ENCODE peak calls at places on chromosome 7, in four cellular contexts. K is left ventricle myocardium inferior; T is stomach; H is CD4-positive, CD25-positive, alpha-beta regulatory T cell. I is an unnamed sample.

GRCh38 chr7:99352247-99352646 is 22.3 kb upstream of the ARPC1B start:
- DNase-seq in K (no peak), T (no peak), H (no peak), I (no peak)

GRCh38 chr7:2510909-2511768 is 8.4 kb upstream of the LFNG start:
- DNase-seq in K (no peak), T (peak; percentile 69), H (peak; percentile 79), I (no peak)

GRCh38 chr7:12571691-12572090 is 1.2 kb downstream of the SCIN start:
- DNase-seq in K (no peak), T (no peak), H (no peak), I (no peak)

GRCh38 chr7:2655870-2656614 is 24.3 kb downstream of the TTYH3 start:
- DNase-seq in K (no peak), T (no peak), H (no peak), I (no peak)

GRCh38 chr7:155470686-155471638 is 13.0 kb downstream of the EN2 start:
- DNase-seq in K (no peak), T (no peak), H (no peak), I (no peak)

GRCh38 chr7:156480671-156481070 is 159.9 kb upstream of the RNF32 start:
- DNase-seq in K (no peak), T (no peak), H (no peak), I (no peak)

GRCh38 chr7:3154881-3155494 is 111.3 kb upstream of the CARD11 start:
- DNase-seq in K (no peak), T (peak; percentile 45), H (peak; percentile 69), I (no peak)

GRCh38 chr7:141276031-141276430 is 202.2 kb downstream of the TMEM178B start:
- DNase-seq in K (no peak), T (no peak), H (no peak), I (peak; percentile 5)

GRCh38 chr7:2093214-2093840 is 139.4 kb downstream of the MAD1L1 start:
- DNase-seq in K (no peak), T (no peak), H (no peak), I (no peak)

GRCh38 chr7:76310102-76310957 is 7.9 kb downstream of the HSPB1 start:
- DNase-seq in K (no peak), T (no peak), H (no peak), I (no peak)

GRCh38 chr7:78296689-78297371 is 498.3 kb downstream of the PHTF2 start:
- DNase-seq in K (no peak), T (peak; percentile 37), H (no peak), I (no peak)

DNA sequence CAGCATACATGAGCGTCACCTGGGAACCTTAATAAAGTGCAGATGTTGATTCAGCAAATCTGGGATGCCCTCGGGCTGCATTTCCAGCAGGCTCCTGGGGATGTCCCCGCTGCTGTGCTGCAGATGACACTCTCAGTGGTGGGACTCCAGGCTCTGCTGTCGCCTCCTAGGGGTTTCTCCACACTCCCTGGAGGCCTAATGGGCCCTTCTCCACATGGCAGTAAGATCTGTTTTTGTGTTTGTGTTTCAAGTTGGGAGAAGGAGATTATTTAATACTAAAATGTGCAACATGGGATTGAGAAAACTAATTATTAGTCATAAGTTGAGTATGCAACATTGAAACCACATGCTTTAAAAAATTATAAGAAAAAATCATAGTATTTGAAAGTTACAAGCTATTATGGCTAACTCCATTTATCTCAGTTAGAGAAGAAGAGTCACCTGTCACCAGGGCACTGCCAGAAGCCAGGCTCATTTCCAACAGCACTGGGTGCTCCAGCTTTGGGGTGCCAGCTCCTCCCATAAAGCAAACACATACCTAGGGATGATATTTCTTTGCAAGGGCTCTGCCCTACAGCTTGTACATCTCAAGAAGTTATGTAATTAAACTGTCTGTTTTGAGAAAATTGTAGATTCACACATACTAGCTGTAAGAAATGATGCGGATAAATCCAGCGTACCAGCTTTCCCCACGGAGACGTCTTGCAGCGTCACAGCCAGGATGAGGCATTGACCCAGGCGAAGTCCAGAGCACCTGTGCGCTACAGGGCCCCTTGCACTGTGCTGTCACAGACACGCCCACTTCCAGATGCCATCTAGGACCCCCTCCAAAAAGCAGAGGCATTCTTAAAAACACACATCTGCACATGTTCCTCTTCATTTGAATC is 106.4 kb downstream of the EGFR start:
- DNase-seq in K (no peak), T (no peak), H (no peak), I (no peak)
- H3K27ac ChIP-seq in K (peak overlapping the region; percentile 81), T (no peak overlapping the region), H (no peak overlapping the region), I (peak overlapping the region; percentile 55)

GRCh38 chr7:106420741-106421140 is 136.0 kb upstream of the NAMPT start:
- DNase-seq in K (no peak), T (no peak), H (no peak), I (no peak)
- H3K27ac ChIP-seq in K (peak overlapping the region; percentile 69), T (peak overlapping the region; percentile 65), H (no peak overlapping the region), I (no peak overlapping the region)

GRCh38 chr7:28112467-28112866 is 68.1 kb downstream of the JAZF1 start:
- DNase-seq in K (no peak), T (no peak), H (no peak), I (no peak)
- H3K27ac ChIP-seq in K (no peak overlapping the region), T (no peak overlapping the region), H (no peak overlapping the region), I (no peak overlapping the region)

DNA sequence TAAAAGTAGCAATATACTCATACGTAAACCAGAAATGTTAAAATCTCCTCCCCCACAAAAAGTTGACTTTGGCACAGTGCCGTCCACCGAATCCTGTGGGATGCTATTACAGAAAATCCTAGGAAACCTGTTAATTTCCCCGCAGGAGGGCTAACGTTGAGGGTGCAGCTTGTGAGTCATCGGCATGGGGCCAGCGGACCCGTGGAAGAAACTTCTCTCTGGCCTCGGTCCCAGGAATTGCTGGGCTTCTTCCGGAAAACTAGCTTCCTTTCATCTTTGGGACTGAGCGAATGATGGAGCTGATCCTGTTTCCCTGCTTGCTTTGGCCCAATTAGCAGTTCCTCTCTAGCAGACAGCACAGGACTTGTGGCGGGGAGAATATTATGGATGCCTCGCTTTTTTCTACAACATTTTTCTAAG is 13.4 kb downstream of the CRYGN start:
- DNase-seq in K (peak; percentile 63), T (peak; percentile 46), H (no peak), I (no peak)
- H3K27ac ChIP-seq in K (peak overlapping the region; percentile 31), T (peak overlapping the region; percentile 69), H (no peak overlapping the region), I (no peak overlapping the region)

GRCh38 chr7:131218727-131219128 is 108.9 kb upstream of the MKLN1 start:
- DNase-seq in K (no peak), T (no peak), H (no peak), I (no peak)
- H3K27ac ChIP-seq in K (peak overlapping the region; percentile 72), T (peak overlapping the region; percentile 4), H (no peak overlapping the region), I (peak overlapping the region; percentile 77)

GRCh38 chr7:120138497-120138896 is 134.5 kb upstream of the KCND2 start:
- DNase-seq in K (no peak), T (no peak), H (no peak), I (no peak)
- H3K27ac ChIP-seq in K (no peak overlapping the region), T (no peak overlapping the region), H (no peak overlapping the region), I (no peak overlapping the region)

GRCh38 chr7:129864042-129864441 is 88.7 kb downstream of the UBE2H start:
- DNase-seq in K (no peak), T (peak; percentile 54), H (no peak), I (no peak)
- H3K27ac ChIP-seq in K (peak overlapping the region; percentile 88), T (peak overlapping the region; percentile 69), H (no peak overlapping the region), I (no peak overlapping the region)

GRCh38 chr7:7207876-7208275 is 25.5 kb downstream of the C1GALT1 start:
- DNase-seq in K (no peak), T (no peak), H (no peak), I (no peak)

GRCh38 chr7:7209412-7210050 is 27.2 kb downstream of the C1GALT1 start:
- DNase-seq in K (no peak), T (no peak), H (no peak), I (no peak)

GRCh38 chr7:7210475-7211237 is 28.3 kb downstream of the C1GALT1 start:
- DNase-seq in K (no peak), T (no peak), H (no peak), I (no peak)

GRCh38 chr7:7212612-7213011 is 30.3 kb downstream of the C1GALT1 start:
- DNase-seq in K (no peak), T (no peak), H (no peak), I (no peak)

DNA sequence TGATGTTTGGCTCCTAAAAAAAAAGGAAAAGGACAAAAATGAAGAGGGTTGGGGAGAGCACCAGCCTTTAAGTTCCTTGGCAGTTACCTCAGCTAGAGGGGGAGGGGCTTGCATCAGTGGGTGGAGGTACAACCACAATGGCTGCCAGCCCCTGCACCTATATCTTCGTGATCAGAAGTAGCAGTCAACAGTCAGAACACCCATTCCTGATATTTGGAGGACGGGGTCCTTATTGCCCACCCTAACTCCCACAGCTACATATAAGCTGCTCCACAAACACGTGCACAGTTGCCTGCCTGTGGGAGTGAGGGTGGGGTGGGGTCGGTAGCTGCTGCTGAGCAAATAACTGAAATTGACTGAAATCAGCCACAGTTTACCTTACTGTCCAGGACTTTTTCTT is 26.2 kb downstream of the C1GALT1 start:
- DNase-seq in K (no peak), T (no peak), H (no peak), I (no peak)
- H3K27ac ChIP-seq in K (no peak overlapping the region), T (no peak overlapping the region), H (no peak overlapping the region), I (no peak overlapping the region)

GRCh38 chr7:134908289-134908688 is 78.0 kb upstream of the AGBL3 start:
- DNase-seq in K (no peak), T (no peak), H (no peak), I (no peak)

GRCh38 chr7:134907000-134907399 is 79.3 kb upstream of the AGBL3 start:
- DNase-seq in K (no peak), T (no peak), H (no peak), I (no peak)

GRCh38 chr7:134907639-134908038 is 78.7 kb upstream of the AGBL3 start:
- DNase-seq in K (no peak), T (no peak), H (no peak), I (no peak)

GRCh38 chr7:134903073-134903790 is 83.1 kb upstream of the AGBL3 start:
- DNase-seq in K (no peak), T (no peak), H (no peak), I (no peak)

GRCh38 chr7:134905375-134905774 is 80.9 kb upstream of the AGBL3 start:
- DNase-seq in K (peak; percentile 31), T (peak; percentile 29), H (no peak), I (no peak)
- H3K27ac ChIP-seq in K (peak overlapping the region; percentile 57), T (peak overlapping the region; percentile 11), H (no peak overlapping the region), I (no peak overlapping the region)

I was measured in caudate nucleus.